ENCODE peak calls at places on chromosomes 1 and 21, in five cellular contexts. Z is neural progenitor cell, C is breast epithelium, N is brain microvascular endothelial cell, F is fibroblast of lung. W is an unnamed sample.

GRCh38 chr1:54149734-54150133 is 3.1 kb downstream of the CDCP2 start:
- DNase-seq in Z (no peak), C (no peak), N (no peak), F (no peak), W (no peak)

GRCh38 chr1:224435318-224435763 is 744 bp upstream of the WDR26 start:
- DNase-seq in Z (peak; percentile 18), C (no peak), N (peak; percentile 43), F (peak; percentile 79), W (no peak)

GRCh38 chr1:156130578-156130942 is 16.0 kb downstream of the LMNA start:
- DNase-seq in Z (no peak), C (no peak), N (no peak), F (no peak), W (no peak)

GRCh38 chr1:91555074-91555730 is 54.6 kb downstream of the CDC7 start:
- DNase-seq in Z (peak; percentile 42), C (no peak), N (no peak), F (no peak), W (no peak)

GRCh38 chr1:224689354-224689753 is 73.2 kb downstream of the CNIH3 start:
- DNase-seq in Z (no peak), C (no peak), N (no peak), F (no peak), W (no peak)

GRCh38 chr21:37398697-37399096 is 32.1 kb downstream of the DYRK1A start:
- DNase-seq in Z (no peak), C (no peak), N (no peak), F (no peak), W (no peak)

GRCh38 chr1:68255301-68255700 is 23.0 kb upstream of the WLS start:
- DNase-seq in Z (no peak), C (no peak), N (no peak), F (no peak), W (no peak)

GRCh38 chr1:174153085-174153824 is 6.1 kb upstream of the RABGAP1L start:
- DNase-seq in Z (no peak), C (no peak), N (peak; percentile 6), F (no peak), W (no peak)

GRCh38 chr1:9439074-9439761 is 100.0 kb upstream of the SLC25A33 start:
- DNase-seq in Z (no peak), C (no peak), N (no peak), F (no peak), W (no peak)

GRCh38 chr1:215023151-215023832 is 59.2 kb upstream of the KCNK2 start:
- DNase-seq in Z (no peak), C (no peak), N (no peak), F (no peak), W (no peak)

GRCh38 chr1:31815752-31816484 is at the start of gene SPOCD1:
- DNase-seq in Z (peak; percentile 91), C (no peak), N (peak; percentile 82), F (peak; percentile 65), W (peak; percentile 93)

GRCh38 chr1:32872189-32872898 is 1.6 kb upstream of the FNDC5 start:
- DNase-seq in Z (peak; percentile 94), C (no peak), N (peak; percentile 31), F (no peak), W (peak; percentile 73)

GRCh38 chr1:63920154-63921117 is 146.6 kb downstream of the ROR1 start:
- DNase-seq in Z (no peak), C (no peak), N (peak; percentile 96), F (peak; percentile 99), W (no peak)

GRCh38 chr1:110464340-110464739 is 13.4 kb downstream of the PROK1 start:
- DNase-seq in Z (no peak), C (no peak), N (no peak), F (peak; percentile 74), W (no peak)

GRCh38 chr1:245679796-245680195 is 525.0 kb downstream of the KIF26B start:
- DNase-seq in Z (no peak), C (no peak), N (no peak), F (no peak), W (no peak)

GRCh38 chr1:178688244-178688643 is 36.8 kb upstream of the RALGPS2 start:
- DNase-seq in Z (no peak), C (no peak), N (no peak), F (no peak), W (no peak)

GRCh38 chr1:184954232-184954995 is 19.9 kb downstream of the NIBAN1 start:
- DNase-seq in Z (no peak), C (no peak), N (no peak), F (peak; percentile 33), W (no peak)

GRCh38 chr1:104295516-104295915 is 545.8 kb downstream of the AMY1C start:
- DNase-seq in Z (no peak), C (no peak), N (no peak), F (no peak), W (no peak)

GRCh38 chr1:68121536-68121935 is 71.1 kb upstream of the DIRAS3 start:
- DNase-seq in Z (no peak), C (no peak), N (peak; percentile 77), F (peak; percentile 82), W (no peak)

DNA sequence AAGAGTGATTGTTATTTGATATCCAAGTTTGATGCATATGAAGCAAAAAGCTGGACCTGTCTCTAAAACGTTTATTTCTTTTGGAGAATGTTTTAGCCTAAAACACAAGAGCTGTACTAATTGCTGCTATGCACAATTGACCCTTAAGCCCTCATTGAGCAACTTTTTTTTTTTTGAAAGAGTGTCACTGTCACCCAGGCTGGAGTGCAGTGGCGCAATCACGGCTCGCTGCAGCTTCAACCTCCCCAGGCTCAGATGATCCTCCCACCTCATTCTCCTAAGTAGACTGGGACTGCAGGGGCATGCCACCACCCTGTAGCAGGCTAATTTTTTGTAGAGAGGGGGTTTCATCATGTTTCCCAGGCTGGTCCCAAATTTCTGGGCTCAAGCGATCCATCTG is 129.1 kb downstream of the PIK3R3 start:
- DNase-seq in Z (no peak), C (no peak), N (no peak), F (no peak), W (peak; percentile 82)
- H3K36me3 ChIP-seq in Z (no peaks in the 10 kb centered on the region), C (peaks cover 1% of the 10 kb centered on the region), N (peaks cover 10% of the 10 kb centered on the region), F (no peaks in the 10 kb centered on the region), W (peaks cover 26% of the 10 kb centered on the region)

GRCh38 chr21:45098867-45099266 is 24.5 kb downstream of the ADARB1 start:
- DNase-seq in Z (peak; percentile 45), C (no peak), N (no peak), F (no peak), W (no peak)
- TF ChIP-seq CTCF in Z (peak; percentile 56), C (no peak), N (peak; percentile 73), F (peak; percentile 29), W (peak; percentile 22)

DNA sequence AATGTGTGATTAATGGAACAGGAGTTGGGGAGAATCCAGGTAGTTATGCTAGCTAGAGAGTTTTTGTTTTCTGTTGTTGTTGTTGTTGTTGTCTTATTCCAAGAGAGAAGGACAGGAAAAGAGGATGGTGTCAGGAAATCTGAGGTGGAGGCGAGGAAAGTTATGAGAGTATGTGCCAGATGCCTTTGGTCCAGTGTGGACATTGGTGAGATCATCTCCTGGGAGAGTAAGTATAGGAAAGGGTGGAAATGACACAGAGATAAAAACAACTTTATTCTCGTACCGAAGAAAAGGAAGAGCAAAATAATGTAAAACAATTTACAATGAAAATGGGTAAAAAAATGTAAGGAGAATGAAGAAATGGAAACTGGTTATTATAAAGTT is 97.4 kb upstream of the ADGRL2 start:
- DNase-seq in Z (no peak), C (no peak), N (peak; percentile 66), F (peak; percentile 79), W (no peak)
- H3K4me3 ChIP-seq in Z (no peak overlapping the region), C (no peak overlapping the region), N (no peak overlapping the region), F (peak overlapping the region; percentile 4), W (no peak overlapping the region)

GRCh38 chr21:42523211-42523610 is 9.6 kb downstream of the SLC37A1 start:
- DNase-seq in Z (no peak), C (no peak), N (no peak), F (no peak), W (no peak)
- H3K36me3 ChIP-seq in Z (no peaks in the 10 kb centered on the region), C (no peaks in the 10 kb centered on the region), N (no peaks in the 10 kb centered on the region), F (no peaks in the 10 kb centered on the region), W (peaks cover 28% of the 10 kb centered on the region)

GRCh38 chr1:21842606-21843162 is 30.6 kb downstream of the LDLRAD2 start:
- DNase-seq in Z (no peak), C (no peak), N (no peak), F (no peak), W (peak; percentile 63)

GRCh38 chr1:21841852-21842466 is 29.9 kb downstream of the LDLRAD2 start:
- DNase-seq in Z (no peak), C (no peak), N (no peak), F (no peak), W (no peak)

GRCh38 chr1:21839337-21840037 is 27.4 kb downstream of the LDLRAD2 start:
- DNase-seq in Z (no peak), C (no peak), N (no peak), F (no peak), W (peak; percentile 57)

GRCh38 chr1:21843208-21843607 is 31.1 kb downstream of the LDLRAD2 start:
- DNase-seq in Z (no peak), C (no peak), N (no peak), F (no peak), W (peak; percentile 59)

GRCh38 chr1:21840981-21841380 is 28.9 kb downstream of the LDLRAD2 start:
- DNase-seq in Z (no peak), C (no peak), N (no peak), F (no peak), W (no peak)
- TF ChIP-seq CTCF in Z (no peak), C (no peak), N (no peak), F (no peak), W (no peak)

DNA sequence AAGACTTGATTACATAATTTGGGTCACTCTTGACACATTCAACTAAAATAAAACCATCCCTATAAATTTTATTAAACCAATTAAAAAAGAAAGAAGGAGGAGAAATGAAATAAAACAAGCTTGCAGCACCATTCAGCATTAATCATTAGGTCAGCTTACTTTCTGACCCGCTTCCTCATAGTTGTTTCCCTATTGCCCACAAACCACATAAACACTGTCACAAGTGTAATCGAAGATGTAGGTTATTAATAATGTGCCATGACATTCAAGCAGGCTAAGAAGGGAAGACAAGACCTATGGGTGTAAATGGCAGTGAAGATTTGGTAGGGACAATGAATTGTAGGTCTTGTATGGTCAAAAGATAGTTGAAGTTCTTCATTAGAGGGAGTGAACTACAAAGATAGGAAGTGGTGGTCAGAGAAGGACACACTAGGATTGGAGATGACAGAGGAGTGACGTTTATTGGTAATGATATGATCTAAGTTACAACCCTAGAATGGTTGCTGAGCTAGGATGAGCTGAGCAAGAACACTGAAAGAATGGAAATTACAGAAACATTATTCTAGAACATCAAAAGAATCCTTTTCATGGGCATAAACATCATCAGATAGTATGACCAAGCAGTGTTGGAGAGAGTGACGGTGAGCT is 231.5 kb downstream of the KCNT2 start:
- DNase-seq in Z (no peak), C (no peak), N (no peak), F (peak; percentile 5), W (no peak)
- H3K4me3 ChIP-seq in Z (no peak overlapping the region), C (no peak overlapping the region), N (no peak overlapping the region), F (no peak overlapping the region), W (no peak overlapping the region)

GRCh38 chr21:42471206-42471605 is 24.8 kb downstream of the RSPH1 start:
- DNase-seq in Z (no peak), C (no peak), N (no peak), F (no peak), W (no peak)

GRCh38 chr21:42468511-42469131 is 27.4 kb downstream of the RSPH1 start:
- DNase-seq in Z (no peak), C (no peak), N (no peak), F (peak; percentile 8), W (no peak)

GRCh38 chr21:42467613-42467983 is 28.4 kb downstream of the RSPH1 start:
- DNase-seq in Z (no peak), C (no peak), N (no peak), F (no peak), W (no peak)

GRCh38 chr21:42466700-42467612 is 29.1 kb downstream of the RSPH1 start:
- DNase-seq in Z (peak; percentile 55), C (no peak), N (peak; percentile 49), F (peak; percentile 52), W (no peak)

GRCh38 chr21:42469272-42469671 is 26.8 kb downstream of the RSPH1 start:
- DNase-seq in Z (no peak), C (no peak), N (no peak), F (no peak), W (no peak)
- H3K36me3 ChIP-seq in Z (no peaks in the 10 kb centered on the region), C (no peaks in the 10 kb centered on the region), N (no peaks in the 10 kb centered on the region), F (no peaks in the 10 kb centered on the region), W (no peaks in the 10 kb centered on the region)

W was measured in upper lobe of right lung.